ENCODE peak calls at places on chromosomes 6 and 20, in ten cellular contexts. L is stimulated activated CD8-positive, alpha-beta memory T cell treated with anti-CD3 and anti-CD28 coated beads, Interleukin-4, amount 100 ng/mL, for 48 hours; A is B cell; V is non-pigmented ciliary epithelial cell; H is CD8-positive, alpha-beta memory T cell; D is activated T-cell treated with anti-CD3 and anti-CD28 coated beads for 1 hour; E is NCI-H1105; M is RKO; T is left colon; U is putamen. F is an unnamed sample.

GRCh38 chr20:63980317-63980805 is 571 bp upstream of the PRPF6 start:
- DNase-seq in L (peak; percentile 45), A (no peak), V (no peak), H (no peak), D (no peak), E (no peak), M (peak; percentile 90), T (no peak), U (peak; percentile 61), F (no peak)

GRCh38 chr6:69907981-69908498 is 41.7 kb downstream of the COL19A1 start:
- DNase-seq in L (no peak), A (no peak), V (no peak), H (no peak), D (no peak), E (no peak), M (peak; percentile 58), T (no peak), U (no peak), F (no peak)

GRCh38 chr20:17419459-17419858 is 111.7 kb downstream of the BFSP1 start:
- DNase-seq in L (no peak), A (no peak), V (no peak), H (no peak), D (no peak), E (no peak), M (no peak), T (no peak), U (no peak), F (no peak)

GRCh38 chr20:23287366-23288190 is 63.0 kb upstream of the NXT1 start:
- DNase-seq in L (no peak), A (no peak), V (no peak), H (no peak), D (no peak), E (no peak), M (no peak), T (no peak), U (no peak), F (no peak)

GRCh38 chr20:57065646-57066045 is 200.8 kb downstream of the BMP7 start:
- DNase-seq in L (no peak), A (no peak), V (no peak), H (no peak), D (no peak), E (no peak), M (no peak), T (no peak), U (no peak), F (peak; percentile 24)

GRCh38 chr6:130182466-130182865 is 40.3 kb downstream of the SAMD3 start:
- DNase-seq in L (no peak), A (no peak), V (no peak), H (no peak), D (no peak), E (no peak), M (no peak), T (no peak), U (no peak), F (no peak)

GRCh38 chr6:36334832-36335459 is 1.7 kb downstream of the BNIP5 start:
- DNase-seq in L (no peak), A (no peak), V (no peak), H (no peak), D (no peak), E (no peak), M (no peak), T (peak; percentile 60), U (no peak), F (no peak)

GRCh38 chr20:8152183-8152582 is 20.1 kb downstream of the PLCB1 start:
- DNase-seq in L (no peak), A (no peak), V (no peak), H (no peak), D (no peak), E (no peak), M (peak; percentile 30), T (no peak), U (no peak), F (peak; percentile 58)

GRCh38 chr6:64014581-64014980 is 379.0 kb downstream of the PHF3 start:
- DNase-seq in L (no peak), A (no peak), V (no peak), H (no peak), D (no peak), E (no peak), M (no peak), T (no peak), U (no peak), F (no peak)

GRCh38 chr6:28856617-28857000 is 67.2 kb downstream of the TRIM27 start:
- DNase-seq in L (no peak), A (no peak), V (no peak), H (no peak), D (no peak), E (no peak), M (no peak), T (no peak), U (no peak), F (no peak)

GRCh38 chr6:166810864-166811263 is 145.5 kb downstream of the RNASET2 start:
- DNase-seq in L (no peak), A (no peak), V (no peak), H (no peak), D (no peak), E (no peak), M (no peak), T (no peak), U (no peak), F (no peak)

GRCh38 chr6:44338228-44339122 is 4.0 kb upstream of the SPATS1 start:
- DNase-seq in L (peak; percentile 77), A (peak; percentile 64), V (peak; percentile 22), H (peak; percentile 55), D (peak; percentile 53), E (peak; percentile 46), M (peak; percentile 68), T (no peak), U (peak; percentile 47), F (peak; percentile 43)

GRCh38 chr6:153001767-153002612 is 519 bp downstream of the MTRF1L start:
- DNase-seq in L (no peak), A (no peak), V (no peak), H (no peak), D (no peak), E (no peak), M (peak; percentile 35), T (peak; percentile 31), U (peak; percentile 34), F (no peak)

GRCh38 chr6:157317129-157317814 is 6.0 kb downstream of the TMEM242 start:
- DNase-seq in L (peak; percentile 55), A (no peak), V (peak; percentile 57), H (no peak), D (no peak), E (no peak), M (peak; percentile 86), T (no peak), U (peak; percentile 65), F (peak; percentile 95)

GRCh38 chr20:1499528-1500420 is 8.6 kb upstream of the SIRPB2 start:
- DNase-seq in L (no peak), A (no peak), V (no peak), H (no peak), D (no peak), E (no peak), M (no peak), T (no peak), U (no peak), F (no peak)

GRCh38 chr6:117546674-117547073 is 55.6 kb downstream of the GOPC start:
- DNase-seq in L (no peak), A (no peak), V (no peak), H (no peak), D (no peak), E (no peak), M (no peak), T (no peak), U (no peak), F (no peak)

GRCh38 chr6:42390228-42390934 is 61.3 kb downstream of the TRERF1 start:
- DNase-seq in L (peak; percentile 79), A (peak; percentile 37), V (no peak), H (peak; percentile 82), D (no peak), E (no peak), M (no peak), T (no peak), U (no peak), F (no peak)

GRCh38 chr20:19483309-19483708 is 270.9 kb downstream of the SLC24A3 start:
- DNase-seq in L (no peak), A (no peak), V (no peak), H (no peak), D (no peak), E (no peak), M (no peak), T (no peak), U (no peak), F (no peak)

GRCh38 chr20:16615199-16615598 is 42.0 kb upstream of the KIF16B start:
- DNase-seq in L (no peak), A (no peak), V (no peak), H (no peak), D (no peak), E (peak; percentile 11), M (peak; percentile 7), T (no peak), U (no peak), F (peak; percentile 69)

GRCh38 chr6:27582928-27583725 is 110.2 kb upstream of the ZNF184 start:
- DNase-seq in L (peak; percentile 83), A (no peak), V (no peak), H (no peak), D (no peak), E (no peak), M (peak; percentile 76), T (no peak), U (no peak), F (peak; percentile 77)

GRCh38 chr20:62602550-62602949 is 39.8 kb upstream of the SLCO4A1 start:
- DNase-seq in L (peak; percentile 62), A (no peak), V (no peak), H (no peak), D (no peak), E (peak; percentile 43), M (no peak), T (no peak), U (no peak), F (no peak)